ENCODE peak calls at places on chromosomes 6 and 20, in seven cellular contexts. S is stomach, B is breast epithelium, W is endothelial cell of umbilical vein, F is HCT116, T is spleen, M is HepG2. N is an unnamed sample.

GRCh38 chr6:90406142-90406794 is 109.6 kb upstream of the BACH2 start:
- DNase-seq in S (no peak), W (no peak), B (no peak), T (no peak), M (peak), F (peak), N (no peak)

GRCh38 chr6:157912326-157912725 is 69.3 kb upstream of the SYNJ2 start:
- DNase-seq in S (no peak), M (no peak), W (peak), B (no peak), F (no peak), T (no peak), N (no peak)

GRCh38 chr6:55175078-55175777 is 913 bp downstream of the HCRTR2 start:
- DNase-seq in B (no peak), W (no peak), T (no peak), M (no peak), S (no peak), F (no peak), N (no peak)

GRCh38 chr6:137724018-137724403 is 143.0 kb upstream of the TNFAIP3 start:
- DNase-seq in W (no peak), F (no peak), M (peak), B (no peak), T (no peak), S (peak), N (no peak)

GRCh38 chr6:75115501-75115900 is 90.4 kb downstream of the COL12A1 start:
- DNase-seq in W (no peak), F (no peak), S (no peak), T (no peak), B (no peak), M (no peak), N (no peak)

GRCh38 chr6:54992789-54993188 is 146.2 kb downstream of the FAM83B start:
- DNase-seq in S (no peak), F (no peak), B (no peak), W (no peak), M (peak), T (no peak), N (no peak)

GRCh38 chr20:58340853-58341252 is 31.3 kb downstream of the RAB22A start:
- DNase-seq in S (no peak), M (no peak), F (no peak), T (no peak), W (peak), B (no peak), N (no peak)

GRCh38 chr20:19137641-19138040 is 74.8 kb upstream of the SLC24A3 start:
- DNase-seq in M (no peak), F (no peak), B (no peak), W (no peak), S (no peak), T (no peak), N (no peak)

GRCh38 chr6:33621396-33622388 is 570 bp downstream of the ITPR3 start:
- DNase-seq in T (peak), W (peak), S (peak), B (no peak), M (no peak), F (no peak), N (no peak)

GRCh38 chr6:88459224-88459623 is 293.1 kb upstream of the CNR1 start:
- DNase-seq in T (no peak), M (no peak), B (no peak), W (no peak), S (no peak), F (no peak), N (no peak)

GRCh38 chr20:44217342-44218092 is 6.9 kb upstream of the OSER1 start:
- DNase-seq in F (peak), S (peak), B (peak), M (peak), W (peak), T (peak), N (no peak)

GRCh38 chr6:110689275-110689935 is 125.9 kb downstream of the CDK19 start:
- DNase-seq in S (no peak), B (no peak), W (no peak), M (no peak), F (no peak), T (no peak), N (no peak)

GRCh38 chr6:144311361-144311760 is 26.2 kb downstream of the UTRN start:
- DNase-seq in W (no peak), B (no peak), S (no peak), T (no peak), F (no peak), M (no peak), N (no peak)

GRCh38 chr6:152368761-152369624 is 268.2 kb downstream of the SYNE1 start:
- DNase-seq in W (peak), M (no peak), B (no peak), S (peak), T (no peak), F (no peak), N (no peak)
- H3K27ac ChIP-seq in W (no peak), M (no peak), B (peak), S (peak), T (peak), F (no peak), N (peak)

GRCh38 chr6:121697921-121698320 is 262.5 kb downstream of the GJA1 start:
- DNase-seq in M (no peak), S (no peak), W (no peak), B (no peak), T (no peak), F (no peak), N (no peak)

GRCh38 chr6:121698617-121699016 is 263.2 kb downstream of the GJA1 start:
- DNase-seq in M (no peak), B (no peak), W (no peak), T (no peak), F (no peak), S (no peak), N (no peak)

GRCh38 chr6:121694389-121695185 is 259.1 kb downstream of the GJA1 start:
- DNase-seq in T (no peak), F (no peak), S (no peak), M (no peak), W (peak), B (no peak), N (no peak)

GRCh38 chr6:121691126-121691540 is 255.7 kb downstream of the GJA1 start:
- DNase-seq in B (no peak), F (no peak), M (no peak), T (no peak), W (no peak), S (no peak), N (no peak)

GRCh38 chr6:121695346-121695745 is 259.9 kb downstream of the GJA1 start:
- DNase-seq in F (no peak), M (no peak), B (no peak), T (no peak), W (no peak), S (no peak), N (no peak)
- TF ChIP-seq POLR2A in F (no peak), M (no peak), B (no peak), T (no peak), W (no peak), S (no peak), N (no peak)

DNA sequence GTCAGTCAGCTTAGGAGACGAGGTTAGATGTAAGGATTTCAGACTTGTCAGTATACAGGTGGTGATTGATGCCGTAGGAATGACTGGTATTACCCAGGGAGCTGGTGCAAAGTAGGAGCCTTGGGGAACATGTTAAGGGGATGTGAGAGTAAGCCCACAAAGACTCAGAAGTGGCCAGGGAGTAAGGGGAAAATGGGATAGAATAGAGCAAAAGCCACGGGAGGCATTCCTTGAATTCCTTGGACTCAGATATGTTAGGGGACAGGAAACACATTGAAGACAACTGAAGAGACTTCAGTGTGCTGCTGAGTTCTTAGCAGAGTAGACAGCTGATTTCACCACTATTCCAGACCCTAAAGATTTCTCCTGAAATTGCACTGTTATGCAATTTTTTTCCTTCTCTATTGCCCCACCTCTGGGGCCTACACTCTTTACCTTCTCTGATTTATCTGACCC is 1.2 kb upstream of the ACAT2 start:
- DNase-seq in M (peak), W (peak), S (no peak), F (no peak), T (no peak), B (no peak), N (no peak)
- TF ChIP-seq POLR2AphosphoS5 in M (no peak), W (no peak), S (no peak), F (no peak), T (no peak), B (no peak), N (no peak)

GRCh38 chr20:33909331-33909921 is 84.3 kb upstream of the RALY start:
- DNase-seq in S (peak), B (no peak), T (no peak), W (peak), F (peak), M (peak), N (no peak)

GRCh38 chr20:33908351-33908750 is 85.4 kb upstream of the RALY start:
- DNase-seq in F (no peak), W (no peak), M (no peak), B (no peak), S (no peak), T (no peak), N (no peak)

GRCh38 chr20:33910056-33910455 is 83.7 kb upstream of the RALY start:
- DNase-seq in M (no peak), F (no peak), B (no peak), T (no peak), S (no peak), W (peak), N (no peak)

GRCh38 chr20:33910529-33911327 is 83.0 kb upstream of the RALY start:
- DNase-seq in T (no peak), S (no peak), W (no peak), M (no peak), F (no peak), B (no peak), N (no peak)

GRCh38 chr20:33908868-33909267 is 84.8 kb upstream of the RALY start:
- DNase-seq in F (no peak), B (no peak), M (no peak), W (no peak), S (no peak), T (no peak), N (no peak)
- H3K27ac ChIP-seq in F (no peak), B (no peak), M (peak), W (no peak), S (peak), T (no peak), N (no peak)